ENCODE peak calls at places on chromosomes 7 and 10, in four cellular contexts. T is WTC11, V is K562, M is A549. P is an unnamed sample.

GRCh38 chr10:16765532-16766365 is 51.5 kb downstream of the RSU1 start:
- DNase-seq in T (no peak), V (peak), M (no peak), P (no peak)

GRCh38 chr10:49738616-49739360 is 23.3 kb downstream of the OGDHL start:
- DNase-seq in T (no peak), V (no peak), M (no peak), P (no peak)

GRCh38 chr10:76647276-76647675 is 990.3 kb downstream of the KCNMA1 start:
- DNase-seq in T (no peak), V (no peak), M (no peak), P (no peak)

GRCh38 chr10:7795605-7796004 is 7.6 kb downstream of the ATP5F1C start:
- DNase-seq in T (no peak), V (peak), M (no peak), P (peak)

GRCh38 chr7:100366411-100367250 is 6.7 kb upstream of the PILRA start:
- DNase-seq in T (no peak), V (peak), M (no peak), P (no peak)

GRCh38 chr7:137080516-137081203 is 212.2 kb downstream of the CHRM2 start:
- DNase-seq in T (no peak), V (no peak), M (no peak), P (no peak)

GRCh38 chr10:33211123-33211878 is 123.2 kb downstream of the NRP1 start:
- DNase-seq in T (no peak), V (no peak), M (no peak), P (no peak)

GRCh38 chr7:158409120-158409519 is 178.5 kb downstream of the PTPRN2 start:
- DNase-seq in T (no peak), V (no peak), M (no peak), P (no peak)

GRCh38 chr7:156487811-156488523 is 152.6 kb upstream of the RNF32 start:
- DNase-seq in T (no peak), V (no peak), M (no peak), P (peak)

GRCh38 chr10:112963835-112964234 is 13.8 kb downstream of the TCF7L2 start:
- DNase-seq in T (no peak), V (no peak), M (peak), P (no peak)

DNA sequence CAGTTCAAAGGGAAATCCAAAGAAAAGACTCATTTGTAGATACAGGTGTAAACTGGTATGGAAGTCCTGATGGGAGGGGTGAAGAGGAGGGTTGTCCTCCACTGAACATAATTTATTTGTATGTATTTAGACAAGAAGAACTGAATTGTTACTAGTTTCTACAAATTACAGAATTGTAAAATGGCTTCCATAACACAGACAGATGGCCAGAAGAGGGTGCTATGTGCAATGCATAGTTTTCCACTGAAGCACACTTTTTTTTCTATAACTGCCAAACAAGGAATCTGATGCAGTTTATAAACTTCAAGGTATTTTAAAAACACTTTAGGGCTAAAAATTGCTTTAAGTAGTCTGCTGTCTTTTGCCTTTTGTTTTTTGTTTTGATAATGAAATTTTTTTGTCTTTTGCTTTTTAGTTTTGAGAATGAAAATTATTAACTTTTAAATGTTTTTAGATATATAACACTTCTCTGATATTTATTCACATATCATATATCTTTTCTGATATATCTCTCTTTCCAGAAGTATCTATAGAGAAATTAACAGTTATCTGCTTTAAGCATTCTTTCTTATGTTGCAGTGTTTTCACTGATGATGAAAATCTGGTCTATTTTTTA is 58.5 kb downstream of the PHYHIPL start:
- DNase-seq in T (no peak), V (no peak), M (peak), P (no peak)
- TF ChIP-seq NR3C1 in T (no peak), V (no peak), M (no peak), P (no peak)

GRCh38 chr7:151018421-151019129 is 5.7 kb downstream of the ATG9B start:
- DNase-seq in T (peak), V (no peak), M (no peak), P (no peak)
- TF ChIP-seq NR3C1 in T (no peak), V (peak), M (no peak), P (no peak)

GRCh38 chr10:48526846-48527505 is 77.9 kb downstream of the ARHGAP22 start:
- DNase-seq in T (no peak), V (no peak), M (no peak), P (no peak)

GRCh38 chr10:48525956-48526355 is 78.9 kb downstream of the ARHGAP22 start:
- DNase-seq in T (no peak), V (no peak), M (no peak), P (no peak)

GRCh38 chr10:48525113-48525512 is 79.8 kb downstream of the ARHGAP22 start:
- DNase-seq in T (no peak), V (no peak), M (no peak), P (no peak)

GRCh38 chr10:48527691-48528212 is 77.1 kb downstream of the ARHGAP22 start:
- DNase-seq in T (no peak), V (no peak), M (no peak), P (no peak)

GRCh38 chr10:48526371-48526821 is 78.5 kb downstream of the ARHGAP22 start:
- DNase-seq in T (no peak), V (no peak), M (no peak), P (no peak)
- TF ChIP-seq NR3C1 in T (no peak), V (no peak), M (no peak), P (no peak)

DNA sequence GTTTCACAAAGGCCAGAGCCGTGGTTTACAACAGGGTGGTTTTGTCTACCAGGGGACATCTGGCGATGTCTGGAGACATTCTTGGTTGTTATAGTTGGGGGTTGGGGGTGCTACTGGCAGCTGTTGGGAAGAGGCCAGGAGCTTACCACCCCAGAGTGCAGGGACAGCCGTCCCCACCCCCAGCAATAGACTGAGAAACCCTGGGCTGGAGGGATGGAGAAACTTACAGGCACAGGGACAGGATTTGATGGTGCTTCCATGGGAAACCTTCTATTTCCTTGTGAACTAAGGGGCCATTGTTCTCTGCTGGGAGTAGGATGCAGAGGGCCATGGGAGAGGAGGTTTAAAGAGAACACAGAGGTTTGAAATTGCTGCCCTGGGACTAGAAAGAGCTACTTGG is 10.9 kb downstream of the ADCK2 start:
- DNase-seq in T (no peak), V (no peak), M (no peak), P (no peak)
- TF ChIP-seq NR3C1 in T (no peak), V (no peak), M (no peak), P (no peak)

GRCh38 chr7:44707558-44708230 is 41.0 kb upstream of the ZMIZ2 start:
- DNase-seq in T (no peak), V (no peak), M (no peak), P (no peak)
- TF ChIP-seq NR3C1 in T (no peak), V (no peak), M (no peak), P (no peak)

GRCh38 chr10:103506061-103506460 is 12.6 kb downstream of the NEURL1 start:
- DNase-seq in T (no peak), V (no peak), M (no peak), P (no peak)

GRCh38 chr10:103501186-103501585 is 7.7 kb downstream of the NEURL1 start:
- DNase-seq in T (no peak), V (no peak), M (no peak), P (no peak)

GRCh38 chr10:103502849-103503660 is 9.6 kb downstream of the NEURL1 start:
- DNase-seq in T (no peak), V (no peak), M (no peak), P (no peak)

GRCh38 chr10:103507235-103508191 is 14.0 kb downstream of the NEURL1 start:
- DNase-seq in T (no peak), V (no peak), M (no peak), P (no peak)

DNA sequence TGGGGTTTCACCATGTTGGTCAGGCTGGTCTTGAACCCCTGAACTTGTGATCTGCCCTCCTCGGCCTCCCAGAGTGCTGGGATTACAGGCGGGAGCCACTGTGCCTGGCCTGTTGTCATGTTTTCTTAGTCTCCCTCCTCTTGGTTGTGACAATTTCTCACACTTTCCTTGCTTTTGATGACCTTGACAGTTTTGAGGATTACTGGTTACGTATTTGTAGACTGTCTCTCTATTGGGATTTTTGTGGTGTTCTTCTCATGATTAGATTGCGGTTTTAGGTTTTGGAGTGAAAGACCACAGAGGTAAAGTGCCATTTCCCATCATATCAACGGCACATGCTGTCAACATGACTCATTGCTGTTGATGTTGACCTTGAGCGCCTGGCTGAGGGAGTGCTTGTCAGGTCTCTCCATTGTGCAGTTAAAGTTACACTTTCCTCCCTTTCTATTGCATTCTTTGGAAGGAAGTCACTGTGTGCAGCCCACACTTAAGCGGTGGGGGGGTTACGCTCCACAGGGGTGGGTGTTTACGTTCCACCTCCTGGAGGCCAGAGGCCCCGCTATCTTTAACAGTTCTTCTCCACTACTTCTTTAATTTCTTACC is 10.8 kb downstream of the NEURL1 start:
- DNase-seq in T (no peak), V (peak), M (peak), P (peak)
- TF ChIP-seq NR3C1 in T (no peak), V (no peak), M (no peak), P (no peak)

GRCh38 chr10:124058346-124059003 is 34.9 kb downstream of the CHST15 start:
- DNase-seq in T (no peak), V (no peak), M (no peak), P (no peak)

GRCh38 chr10:124059552-124059951 is 33.8 kb downstream of the CHST15 start:
- DNase-seq in T (no peak), V (no peak), M (no peak), P (no peak)

GRCh38 chr10:124061030-124061429 is 32.4 kb downstream of the CHST15 start:
- DNase-seq in T (no peak), V (no peak), M (no peak), P (no peak)

GRCh38 chr10:124062390-124062789 is 31.0 kb downstream of the CHST15 start:
- DNase-seq in T (no peak), V (no peak), M (no peak), P (peak)

DNA sequence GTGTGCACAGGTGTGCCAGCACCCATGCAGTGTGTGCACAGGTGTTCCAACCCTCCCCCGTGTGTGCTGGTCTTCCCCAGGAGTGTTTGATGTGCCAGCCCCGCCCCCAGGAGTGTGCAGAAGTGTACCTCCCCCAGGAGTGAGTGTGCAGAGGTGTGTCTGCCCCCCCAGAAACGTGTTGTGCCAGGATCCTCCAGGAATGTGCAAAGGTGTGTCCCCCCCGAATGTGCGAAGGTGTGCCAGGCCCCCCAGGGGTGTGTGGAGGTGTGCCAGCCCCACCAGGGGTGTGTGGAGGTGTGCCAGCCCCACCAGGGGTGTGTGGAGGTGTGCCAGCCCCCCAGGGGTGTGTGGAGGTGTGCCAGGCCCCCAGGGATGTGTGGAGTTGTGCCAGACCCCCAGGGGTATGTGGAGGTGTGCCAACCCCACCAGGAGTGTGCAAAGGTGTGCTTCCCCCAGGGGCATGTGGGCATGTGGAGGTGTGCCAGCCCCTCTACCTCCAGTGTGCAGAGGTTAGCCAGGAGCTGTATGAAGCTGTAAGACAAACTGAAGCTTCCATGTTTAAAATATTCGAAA is 33.2 kb downstream of the CHST15 start:
- DNase-seq in T (no peak), V (no peak), M (no peak), P (no peak)
- TF ChIP-seq NR3C1 in T (no peak), V (no peak), M (no peak), P (no peak)